ENCODE peak calls at places on chromosomes 12 and 14, in five cellular contexts. W is activated T-helper 1 cell treated with anti-CD3 and anti-CD28 coated beads, Interleukin-12 subunit alpha, Interleukin-12 subunit beta, Interleukin-2, Interleukin-4 antibody, amounts not matched to agents 30 ng/mL and 10 ng/mL and 1 ng/mL, durations not matched to agents 14 hours and 24 hours and 36 hours; T is stimulated activated CD4-positive, alpha-beta T cell treated with anti-CD3 and anti-CD28 coated beads, Interleukin-4, amount 100 ng/mL, for 24 hours; C is HEK293T; J is KBM-7. L is an unnamed sample.

GRCh38 chr12:49187184-49187583 is 1.7 kb downstream of the TUBA1A start:
- DNase-seq in W (no peak), J (no peak), C (no peak), T (no peak), L (no peak)

GRCh38 chr14:69574266-69574953 is at the start of gene CCDC177:
- DNase-seq in T (peak), W (peak), J (peak), C (peak), L (peak)

GRCh38 chr14:87491816-87492215 is 501.2 kb downstream of the GALC start:
- DNase-seq in J (no peak), C (no peak), T (no peak), W (no peak), L (peak)

GRCh38 chr14:79011091-79011919 is 841.1 kb downstream of the NRXN3 start:
- DNase-seq in J (peak), T (no peak), C (peak), W (no peak), L (peak)

GRCh38 chr14:99176156-99176945 is 95.6 kb downstream of the BCL11B start:
- DNase-seq in T (no peak), J (no peak), W (no peak), C (no peak), L (no peak)

GRCh38 chr14:80215756-80216581 is 4.7 kb upstream of the DIO2 start:
- DNase-seq in C (no peak), T (no peak), J (no peak), W (no peak), L (peak)

GRCh38 chr12:32455607-32456063 is 56.3 kb downstream of the FGD4 start:
- DNase-seq in J (peak), C (peak), W (no peak), T (no peak), L (no peak)

GRCh38 chr12:72089678-72090077 is 151.0 kb downstream of the TPH2 start:
- DNase-seq in C (no peak), J (no peak), W (no peak), T (no peak), L (no peak)

GRCh38 chr14:74860899-74861733 is 14.8 kb downstream of the PROX2 start:
- DNase-seq in W (peak), T (peak), J (peak), C (peak), L (peak)